ENCODE peak calls at places on chromosomes 2 and 18, in eight cellular contexts. P is iPS DF 6.9, J is upper lobe of right lung, B is AG04450, D is aorta, F is K562, G is A549, Q is stomach. Z is an unnamed sample.
A peak's percentile ranks its signal among the peaks of the same experiment; 100 is the strongest.

GRCh38 chr2:10935366-10935918 is 23.7 kb downstream of the KCNF1 start:
- DNase-seq in P (no peak), J (no peak), B (no peak), D (peak; percentile 26), F (no peak), G (peak; percentile 28), Q (no peak), Z (no peak)

GRCh38 chr2:39408351-39409136 is 28.5 kb downstream of the MAP4K3 start:
- DNase-seq in P (no peak), J (no peak), B (no peak), D (no peak), F (no peak), G (no peak), Q (no peak), Z (no peak)

GRCh38 chr2:61421611-61422010 is 49.3 kb downstream of the USP34 start:
- DNase-seq in P (no peak), J (no peak), B (no peak), D (no peak), F (no peak), G (no peak), Q (no peak), Z (peak; percentile 55)

GRCh38 chr2:179235463-179236108 is 29.0 kb downstream of the SESTD1 start:
- DNase-seq in P (no peak), J (no peak), B (no peak), D (no peak), F (no peak), G (no peak), Q (no peak), Z (no peak)

GRCh38 chr2:229081411-229081810 is 189.7 kb downstream of the PID1 start:
- DNase-seq in P (no peak), J (no peak), B (no peak), D (no peak), F (no peak), G (no peak), Q (no peak), Z (no peak)

GRCh38 chr2:211408485-211408884 is 852.1 kb downstream of the CPS1 start:
- DNase-seq in P (no peak), J (no peak), B (no peak), D (no peak), F (no peak), G (peak; percentile 13), Q (no peak), Z (no peak)

GRCh38 chr2:48452108-48452507 is 77.8 kb upstream of the STON1 start:
- DNase-seq in P (no peak), J (no peak), B (no peak), D (no peak), F (peak; percentile 51), G (no peak), Q (no peak), Z (no peak)

GRCh38 chr2:20430035-20430434 is 16.8 kb upstream of the RHOB start:
- DNase-seq in P (no peak), J (no peak), B (no peak), D (no peak), F (no peak), G (no peak), Q (peak; percentile 29), Z (peak; percentile 29)

GRCh38 chr2:168939918-168940317 is 38.8 kb downstream of the G6PC2 start:
- DNase-seq in P (no peak), J (no peak), B (no peak), D (no peak), F (no peak), G (no peak), Q (no peak), Z (no peak)

GRCh38 chr2:84022810-84023431 is 436.2 kb downstream of the SUCLG1 start:
- DNase-seq in P (peak; percentile 54), J (no peak), B (peak; percentile 16), D (no peak), F (peak; percentile 42), G (peak; percentile 5), Q (no peak), Z (peak; percentile 53)

GRCh38 chr18:37335337-37335736 is 230.3 kb downstream of the CELF4 start:
- DNase-seq in P (no peak), J (no peak), B (no peak), D (no peak), F (peak; percentile 37), G (no peak), Q (no peak), Z (no peak)

GRCh38 chr2:171531291-171531690 is 9.0 kb downstream of the CYBRD1 start:
- DNase-seq in P (no peak), J (no peak), B (no peak), D (peak; percentile 69), F (no peak), G (no peak), Q (no peak), Z (no peak)

GRCh38 chr2:81436256-81436655 is 1131.7 kb upstream of the LRRTM1 start:
- DNase-seq in P (no peak), J (no peak), B (no peak), D (no peak), F (no peak), G (no peak), Q (no peak), Z (no peak)

GRCh38 chr2:20621366-20622295 is 29.3 kb downstream of the HS1BP3 start:
- DNase-seq in P (no peak), J (peak; percentile 57), B (no peak), D (peak; percentile 32), F (no peak), G (no peak), Q (peak; percentile 20), Z (no peak)

GRCh38 chr2:30686000-30686399 is 121.2 kb downstream of the CAPN13 start:
- DNase-seq in P (no peak), J (no peak), B (no peak), D (no peak), F (peak; percentile 43), G (no peak), Q (no peak), Z (no peak)

GRCh38 chr2:98333922-98334321 is 12.3 kb upstream of the CNGA3 start:
- DNase-seq in P (no peak), J (no peak), B (no peak), D (no peak), F (no peak), G (no peak), Q (no peak), Z (no peak)

GRCh38 chr2:204282525-204282924 is 262.8 kb upstream of the PARD3B start:
- DNase-seq in P (peak; percentile 60), J (no peak), B (no peak), D (no peak), F (no peak), G (no peak), Q (no peak), Z (no peak)

GRCh38 chr2:165762723-165763122 is 31.3 kb downstream of the GALNT3 start:
- DNase-seq in P (no peak), J (no peak), B (no peak), D (no peak), F (no peak), G (no peak), Q (no peak), Z (no peak)

GRCh38 chr2:39724828-39725144 is 54.3 kb downstream of the THUMPD2 start:
- DNase-seq in P (no peak), J (no peak), B (no peak), D (no peak), F (no peak), G (no peak), Q (no peak), Z (no peak)

GRCh38 chr2:148720501-148720998 is 76.0 kb downstream of the EPC2 start:
- DNase-seq in P (no peak), J (no peak), B (no peak), D (no peak), F (no peak), G (no peak), Q (peak; percentile 51), Z (no peak)

GRCh38 chr2:177906041-177906718 is 166.4 kb downstream of the PDE11A start:
- DNase-seq in P (peak; percentile 73), J (peak; percentile 70), B (peak; percentile 10), D (peak; percentile 46), F (peak; percentile 77), G (peak; percentile 38), Q (peak; percentile 67), Z (peak; percentile 78)

DNA sequence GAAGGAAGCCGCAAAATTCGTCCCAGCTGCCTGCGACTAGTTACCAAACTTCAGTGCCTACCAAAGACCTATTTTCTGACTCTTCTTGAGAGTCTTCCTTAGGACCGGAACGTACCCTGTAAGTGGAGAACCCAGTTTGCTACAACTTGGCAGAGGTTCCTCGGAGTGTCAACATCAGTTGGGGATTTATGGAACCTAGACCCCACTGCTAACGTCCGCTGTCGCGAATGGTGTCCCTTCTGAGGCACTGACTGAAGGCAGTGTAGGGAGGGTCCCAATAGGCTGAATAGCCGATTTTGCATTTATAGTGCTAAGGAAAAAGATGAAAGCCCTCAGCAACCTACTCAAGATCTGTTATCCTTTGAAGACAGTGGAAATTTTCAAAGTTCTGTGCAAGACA is 568 bp upstream of the STK17B start:
- DNase-seq in P (no peak), J (no peak), B (no peak), D (no peak), F (no peak), G (no peak), Q (no peak), Z (no peak)
- H3K4me3 ChIP-seq in P (peak overlapping the region; percentile 47), J (peak overlapping the region; percentile 53), B (peak overlapping the region; percentile 63), D (peak overlapping the region; percentile 98), F (peak overlapping the region; percentile 87), G (peak overlapping the region; percentile 90), Q (peak overlapping the region; percentile 87), Z (peak overlapping the region; percentile 92)

GRCh38 chr18:50196261-50196660 is 1.3 kb upstream of the MYO5B start:
- DNase-seq in P (no peak), J (no peak), B (no peak), D (no peak), F (no peak), G (no peak), Q (no peak), Z (no peak)

GRCh38 chr18:50192903-50193795 is 1.8 kb downstream of the MYO5B start:
- DNase-seq in P (no peak), J (no peak), B (no peak), D (no peak), F (no peak), G (no peak), Q (peak; percentile 35), Z (peak; percentile 61)

GRCh38 chr18:50193796-50194622 is 938 bp downstream of the MYO5B start:
- DNase-seq in P (no peak), J (peak; percentile 67), B (no peak), D (peak; percentile 42), F (no peak), G (no peak), Q (peak; percentile 36), Z (peak; percentile 70)

GRCh38 chr18:50195689-50196088 is 742 bp upstream of the MYO5B start:
- DNase-seq in P (no peak), J (no peak), B (no peak), D (no peak), F (no peak), G (no peak), Q (no peak), Z (no peak)

GRCh38 chr18:50194623-50195532 is at the start of gene MYO5B:
- DNase-seq in P (no peak), J (peak; percentile 93), B (no peak), D (peak; percentile 48), F (peak; percentile 63), G (peak; percentile 13), Q (peak; percentile 91), Z (peak; percentile 90)
- H3K4me3 ChIP-seq in P (peak within 1 kb of the TSS; percentile 85), J (peak within 1 kb of the TSS; percentile 55), B (no peak within 1 kb of the TSS), D (peak within 1 kb of the TSS; percentile 85), F (peak within 1 kb of the TSS; percentile 41), G (peak within 1 kb of the TSS; percentile 55), Q (peak within 1 kb of the TSS; percentile 60), Z (peak within 1 kb of the TSS; percentile 58)

GRCh38 chr2:69693472-69694450 is 48.2 kb upstream of the ANXA4 start:
- DNase-seq in P (no peak), J (no peak), B (no peak), D (no peak), F (no peak), G (no peak), Q (no peak), Z (no peak)
- H3K4me3 ChIP-seq in P (no peak overlapping the region), J (no peak overlapping the region), B (no peak overlapping the region), D (no peak overlapping the region), F (no peak overlapping the region), G (no peak overlapping the region), Q (no peak overlapping the region), Z (no peak overlapping the region)

GRCh38 chr18:72965616-72966015 is 97.8 kb upstream of the NETO1 start:
- DNase-seq in P (no peak), J (no peak), B (no peak), D (no peak), F (no peak), G (no peak), Q (no peak), Z (no peak)
- H3K4me3 ChIP-seq in P (no peak overlapping the region), J (no peak overlapping the region), B (no peak overlapping the region), D (no peak overlapping the region), F (no peak overlapping the region), G (no peak overlapping the region), Q (no peak overlapping the region), Z (no peak overlapping the region)

Z was measured in Peyer's patch.